ENCODE peak calls at places on chromosomes 6 and 20, in eight cellular contexts. V, Y, B, M, G, E, P and N are unnamed samples.

GRCh38 chr6:36853325-36853724 is 14.1 kb upstream of the CPNE5 start:
- DNase-seq in V (no peak), Y (no peak), B (no peak), M (peak; percentile 64), G (peak; percentile 60), E (peak; percentile 62), P (peak; percentile 43), N (peak; percentile 53)

GRCh38 chr20:30175681-30176080 is 1081.8 kb upstream of the DEFB115 start:
- DNase-seq in V (peak; percentile 39), Y (no peak), B (no peak), M (no peak), G (no peak), E (no peak), P (no peak), N (no peak)

GRCh38 chr6:9646346-9647042 is 768.4 kb downstream of the TFAP2A start:
- DNase-seq in V (no peak), Y (no peak), B (no peak), M (no peak), G (no peak), E (no peak), P (no peak), N (no peak)

GRCh38 chr6:49906511-49906910 is 40.2 kb upstream of the CRISP1 start:
- DNase-seq in V (no peak), Y (no peak), B (no peak), M (no peak), G (no peak), E (no peak), P (no peak), N (no peak)

GRCh38 chr20:32315885-32316284 is 38.4 kb downstream of the KIF3B start:
- DNase-seq in V (no peak), Y (no peak), B (no peak), M (no peak), G (no peak), E (no peak), P (no peak), N (no peak)

GRCh38 chr20:56631318-56631989 is 2.3 kb downstream of the TFAP2C start:
- DNase-seq in V (no peak), Y (no peak), B (no peak), M (peak; percentile 44), G (no peak), E (no peak), P (no peak), N (no peak)

GRCh38 chr20:53872561-53873248 is 197.7 kb downstream of the BCAS1 start:
- DNase-seq in V (no peak), Y (no peak), B (no peak), M (no peak), G (no peak), E (no peak), P (no peak), N (no peak)

GRCh38 chr6:132202569-132202968 is 198.7 kb downstream of the MOXD1 start:
- DNase-seq in V (no peak), Y (no peak), B (no peak), M (no peak), G (no peak), E (peak; percentile 81), P (no peak), N (no peak)

GRCh38 chr6:167795874-167796667 is 30.6 kb upstream of the AFDN start:
- DNase-seq in V (peak; percentile 78), Y (no peak), B (peak; percentile 58), M (no peak), G (no peak), E (no peak), P (no peak), N (no peak)

GRCh38 chr20:18712877-18713276 is 100.7 kb upstream of the SCP2D1 start:
- DNase-seq in V (no peak), Y (no peak), B (no peak), M (no peak), G (no peak), E (no peak), P (no peak), N (no peak)

GRCh38 chr20:1622450-1622849 is 2.6 kb upstream of the SIRPB1 start:
- DNase-seq in V (no peak), Y (no peak), B (no peak), M (peak; percentile 4), G (no peak), E (no peak), P (no peak), N (no peak)

GRCh38 chr6:10555625-10556309 is 34.6 kb downstream of the GCNT2 start:
- DNase-seq in V (no peak), Y (no peak), B (peak; percentile 65), M (no peak), G (peak; percentile 77), E (no peak), P (no peak), N (peak; percentile 28)

GRCh38 chr6:104597541-104598050 is 262.1 kb downstream of the HACE1 start:
- DNase-seq in V (no peak), Y (no peak), B (no peak), M (peak; percentile 69), G (no peak), E (no peak), P (no peak), N (no peak)

DNA sequence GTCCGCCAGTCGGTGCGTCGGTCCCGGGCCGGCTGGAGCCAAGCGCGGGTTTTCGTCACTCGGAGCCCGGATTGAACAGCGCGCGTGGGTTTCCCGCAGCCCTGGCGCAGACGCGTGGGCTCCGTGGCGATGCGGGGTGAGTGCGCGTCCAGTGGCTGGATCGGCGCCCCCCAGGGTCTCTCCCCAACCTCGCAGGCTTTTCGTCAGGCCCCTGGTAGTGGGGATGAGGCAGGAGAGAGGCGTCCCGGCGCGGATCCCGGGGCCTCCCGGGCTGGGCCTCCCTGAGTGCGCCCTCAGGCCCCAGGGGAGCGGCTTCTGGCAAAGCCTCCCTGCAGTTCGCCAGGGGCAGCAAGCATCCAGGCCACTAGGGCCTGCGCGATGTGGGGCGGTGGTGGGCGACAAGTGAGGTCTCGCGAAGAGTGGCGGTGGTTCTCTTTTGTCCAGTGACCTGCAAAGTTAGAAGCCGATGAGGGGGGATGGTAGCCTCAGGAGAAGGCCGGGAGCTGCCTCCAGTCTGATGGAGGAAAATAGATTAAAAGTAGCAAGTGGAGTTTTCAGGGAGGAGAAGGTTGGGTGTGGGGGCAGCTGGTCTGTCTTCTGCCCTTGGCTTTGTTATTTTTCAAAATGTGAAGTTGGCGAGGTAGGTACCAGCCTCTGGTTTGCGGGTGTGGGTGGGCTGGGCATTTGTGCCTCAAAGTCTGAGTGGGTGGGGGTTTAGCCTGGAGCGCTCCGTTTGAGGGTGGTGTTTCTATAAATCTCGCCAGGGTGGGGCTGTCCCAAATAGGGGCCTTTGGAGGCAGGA is 1.6 kb downstream of the TOX2 start:
- DNase-seq in V (no peak), Y (no peak), B (no peak), M (no peak), G (no peak), E (no peak), P (no peak), N (no peak)
- H3K4me3 ChIP-seq in V (peak overlapping the region; percentile 47), Y (peak overlapping the region; percentile 77), B (peak overlapping the region; percentile 63), M (no peak overlapping the region), G (peak overlapping the region; percentile 52), E (peak overlapping the region; percentile 80), P (peak overlapping the region; percentile 70), N (peak overlapping the region; percentile 79)

DNA sequence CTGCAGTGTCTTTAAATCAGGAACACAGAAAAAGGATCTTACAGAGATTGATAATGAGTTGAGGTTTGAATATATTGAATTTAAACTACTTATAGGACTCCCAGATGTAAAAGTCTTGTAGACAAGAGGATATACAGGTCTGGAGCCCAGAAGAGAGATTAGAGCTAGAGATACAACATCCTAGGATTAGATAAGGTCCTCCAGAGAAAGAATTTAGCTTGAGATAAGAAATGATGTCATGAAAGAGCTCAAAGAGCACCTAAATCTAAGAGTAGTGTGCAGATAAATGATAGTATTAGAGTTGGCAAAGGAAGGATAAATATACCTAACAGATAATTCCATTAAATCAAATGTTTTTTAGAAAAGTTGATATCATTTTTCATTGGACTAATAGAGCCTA is 23.9 kb downstream of the EPM2A start:
- DNase-seq in V (no peak), Y (no peak), B (no peak), M (no peak), G (no peak), E (no peak), P (no peak), N (no peak)
- TF ChIP-seq CTCF in V (no peak), Y (no peak), B (no peak), M (no peak), G (no peak), E (no peak), P (no peak), N (no peak)

DNA sequence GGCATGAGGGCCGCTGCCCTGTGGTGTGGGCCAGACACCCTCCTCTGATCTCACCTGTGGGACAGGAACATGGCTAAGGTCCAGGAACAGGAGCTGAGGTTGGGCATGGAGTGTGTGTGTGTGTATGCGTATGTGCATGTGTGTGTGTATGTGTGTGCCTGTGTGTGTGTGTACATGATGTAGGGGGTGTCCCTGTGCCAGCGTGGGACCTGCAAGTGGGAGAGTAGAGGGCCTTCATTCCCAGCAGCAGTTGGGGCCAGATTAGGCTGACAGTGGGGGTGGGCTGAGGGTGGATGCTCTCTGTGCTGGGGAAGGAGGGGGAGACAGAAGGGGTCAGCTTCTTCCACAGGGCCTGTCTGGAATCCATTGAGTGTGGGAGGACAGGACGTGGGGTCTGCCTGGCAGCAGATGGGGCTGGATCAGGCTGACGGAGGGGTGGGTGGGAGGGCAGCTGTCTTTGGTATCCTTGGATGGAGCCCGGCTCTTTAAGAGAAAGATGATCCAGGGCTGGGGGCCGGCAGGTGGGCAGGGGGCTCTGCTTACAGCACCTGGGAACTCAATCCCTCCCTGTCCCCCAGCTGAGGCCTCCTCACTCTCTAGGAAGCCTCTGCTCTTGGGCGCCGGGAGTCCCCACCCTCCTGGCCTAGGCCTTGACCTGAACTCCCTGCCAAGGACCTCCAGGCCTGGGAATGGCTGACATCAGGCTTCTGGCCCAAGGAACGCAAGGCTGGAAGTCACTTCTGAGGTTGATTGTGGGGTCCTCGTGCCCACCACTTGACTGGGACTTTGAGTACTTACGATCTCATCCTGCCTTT is 44.0 kb downstream of the SPDEF start:
- DNase-seq in V (no peak), Y (no peak), B (peak; percentile 21), M (no peak), G (peak; percentile 38), E (no peak), P (no peak), N (no peak)
- H3K27ac ChIP-seq in V (no peak overlapping the region), Y (no peak overlapping the region), B (no peak overlapping the region), M (no peak overlapping the region), G (no peak overlapping the region), E (no peak overlapping the region), P (no peak overlapping the region), N (no peak overlapping the region)

GRCh38 chr6:127121637-127121960 is 3.1 kb downstream of the RSPO3 start:
- DNase-seq in V (no peak), Y (no peak), B (no peak), M (no peak), G (no peak), E (no peak), P (no peak), N (no peak)

GRCh38 chr6:127118505-127119360 is at the start of gene RSPO3:
- DNase-seq in V (peak; percentile 80), Y (no peak), B (peak; percentile 47), M (no peak), G (peak; percentile 71), E (no peak), P (no peak), N (no peak)

GRCh38 chr6:127119361-127120108 is 1.1 kb downstream of the RSPO3 start:
- DNase-seq in V (peak; percentile 82), Y (no peak), B (peak; percentile 48), M (no peak), G (peak; percentile 61), E (no peak), P (no peak), N (no peak)

GRCh38 chr6:127120787-127121636 is 2.5 kb downstream of the RSPO3 start:
- DNase-seq in V (peak; percentile 83), Y (no peak), B (peak; percentile 79), M (peak; percentile 64), G (peak; percentile 86), E (peak; percentile 29), P (no peak), N (no peak)

GRCh38 chr6:127120109-127120786 is 1.8 kb downstream of the RSPO3 start:
- DNase-seq in V (peak; percentile 70), Y (no peak), B (peak; percentile 44), M (no peak), G (peak; percentile 58), E (no peak), P (no peak), N (no peak)
- H3K4me3 ChIP-seq in V (peak overlapping the region; percentile 40), Y (peak overlapping the region; percentile 75), B (peak overlapping the region; percentile 59), M (peak overlapping the region; percentile 61), G (peak overlapping the region; percentile 62), E (no peak overlapping the region), P (peak overlapping the region; percentile 74), N (peak overlapping the region; percentile 72)